ENCODE peak calls at places on chromosomes 16 and 17, in six cellular contexts. One of them, this sample, is unnamed.

GRCh38 chr17:44787271-44787940 is 28.6 kb downstream of the ADAM11 start:
- DNase-seq in K562: no peak
- DNase-seq in H1: no peak
- DNase-seq in HL-60: no peak
- DNase-seq in SK-N-SH: no peak
- DNase-seq in HepG2: no peak
- DNase-seq in this sample: no peak

GRCh38 chr16:77974883-77975282 is 47.5 kb upstream of the CLEC3A start:
- DNase-seq in HL-60: no peak
- DNase-seq in K562: peak; percentile 18
- DNase-seq in HepG2: no peak
- DNase-seq in H1: peak; percentile 68
- DNase-seq in SK-N-SH: no peak
- DNase-seq in this sample: no peak

GRCh38 chr16:46801428-46802049 is 29.4 kb downstream of the C16orf87 start:
- DNase-seq in HepG2: peak; percentile 43
- DNase-seq in H1: no peak
- DNase-seq in HL-60: no peak
- DNase-seq in SK-N-SH: peak; percentile 44
- DNase-seq in K562: no peak
- DNase-seq in this sample: no peak

GRCh38 chr16:79037429-79038373 is 562.8 kb downstream of the MAF start:
- DNase-seq in SK-N-SH: no peak
- DNase-seq in K562: no peak
- DNase-seq in HepG2: peak; percentile 44
- DNase-seq in HL-60: no peak
- DNase-seq in H1: no peak
- DNase-seq in this sample: no peak

GRCh38 chr17:37558299-37558698 is 50.9 kb downstream of the SYNRG start:
- DNase-seq in H1: no peak
- DNase-seq in K562: no peak
- DNase-seq in HepG2: no peak
- DNase-seq in SK-N-SH: no peak
- DNase-seq in HL-60: no peak
- DNase-seq in this sample: no peak

GRCh38 chr16:53754938-53755910 is 51.3 kb downstream of the FTO start:
- DNase-seq in HL-60: no peak
- DNase-seq in HepG2: no peak
- DNase-seq in K562: no peak
- DNase-seq in H1: no peak
- DNase-seq in SK-N-SH: no peak
- DNase-seq in this sample: no peak

GRCh38 chr17:58492238-58493121 is 4.3 kb upstream of the HSF5 start:
- DNase-seq in H1: peak; percentile 6
- DNase-seq in HL-60: no peak
- DNase-seq in K562: peak; percentile 87
- DNase-seq in SK-N-SH: no peak
- DNase-seq in HepG2: no peak
- DNase-seq in this sample: no peak

GRCh38 chr17:49968380-49969133 is 433 bp upstream of the DLX4 start:
- DNase-seq in K562: peak; percentile 90
- DNase-seq in HL-60: peak; percentile 84
- DNase-seq in H1: peak; percentile 96
- DNase-seq in SK-N-SH: peak; percentile 97
- DNase-seq in HepG2: peak; percentile 54
- DNase-seq in this sample: no peak

GRCh38 chr17:57532966-57533365 is 212.1 kb downstream of the CCDC182 start:
- DNase-seq in K562: no peak
- DNase-seq in SK-N-SH: no peak
- DNase-seq in HL-60: no peak
- DNase-seq in H1: no peak
- DNase-seq in HepG2: no peak
- DNase-seq in this sample: no peak

GRCh38 chr17:21218101-21218500 is 4.1 kb upstream of the TMEM11 start:
- DNase-seq in SK-N-SH: peak; percentile 54
- DNase-seq in HL-60: no peak
- DNase-seq in H1: no peak
- DNase-seq in K562: no peak
- DNase-seq in HepG2: no peak
- DNase-seq in this sample: no peak

GRCh38 chr17:30556374-30557332 is 79.4 kb downstream of the GOSR1 start:
- DNase-seq in HL-60: no peak
- DNase-seq in HepG2: no peak
- DNase-seq in H1: peak; percentile 41
- DNase-seq in SK-N-SH: no peak
- DNase-seq in K562: no peak
- DNase-seq in this sample: no peak

GRCh38 chr17:64097196-64097936 is 32.6 kb downstream of the ERN1 start:
- DNase-seq in H1: no peak
- DNase-seq in SK-N-SH: no peak
- DNase-seq in HepG2: no peak
- DNase-seq in HL-60: no peak
- DNase-seq in K562: no peak
- DNase-seq in this sample: no peak

GRCh38 chr16:4131621-4132020 is 15.4 kb upstream of the ADCY9 start:
- DNase-seq in HepG2: no peak
- DNase-seq in SK-N-SH: no peak
- DNase-seq in HL-60: no peak
- DNase-seq in K562: no peak
- DNase-seq in H1: no peak
- DNase-seq in this sample: no peak

GRCh38 chr17:67260051-67260987 is 15.3 kb upstream of the HELZ start:
- DNase-seq in HL-60: peak; percentile 71
- DNase-seq in HepG2: peak; percentile 77
- DNase-seq in K562: no peak
- DNase-seq in H1: no peak
- DNase-seq in SK-N-SH: no peak
- DNase-seq in this sample: no peak

GRCh38 chr17:42266918-42267766 is 9.0 kb downstream of the STAT5B start:
- DNase-seq in SK-N-SH: no peak
- DNase-seq in H1: no peak
- DNase-seq in K562: peak; percentile 41
- DNase-seq in HepG2: no peak
- DNase-seq in HL-60: no peak
- DNase-seq in this sample: no peak

GRCh38 chr17:44628234-44629188 is 27.8 kb upstream of the MEIOC start:
- DNase-seq in HL-60: no peak
- DNase-seq in K562: peak; percentile 8
- DNase-seq in SK-N-SH: no peak
- DNase-seq in HepG2: peak; percentile 29
- DNase-seq in H1: peak; percentile 78
- DNase-seq in this sample: peak; percentile 46

GRCh38 chr17:61598014-61598413 is 7.0 kb upstream of the NACA2 start:
- DNase-seq in HepG2: no peak
- DNase-seq in HL-60: no peak
- DNase-seq in SK-N-SH: no peak
- DNase-seq in H1: no peak
- DNase-seq in K562: no peak
- DNase-seq in this sample: no peak

GRCh38 chr17:4591529-4591928 is 7.2 kb downstream of the SMTNL2 start:
- DNase-seq in K562: no peak
- DNase-seq in H1: no peak
- DNase-seq in SK-N-SH: peak; percentile 51
- DNase-seq in HepG2: no peak
- DNase-seq in HL-60: no peak
- DNase-seq in this sample: no peak

GRCh38 chr17:65155622-65156021 is 18.5 kb downstream of the RGS9 start:
- DNase-seq in SK-N-SH: no peak
- DNase-seq in HL-60: no peak
- DNase-seq in HepG2: no peak
- DNase-seq in K562: no peak
- DNase-seq in H1: no peak
- DNase-seq in this sample: no peak

GRCh38 chr17:35011671-35012216 is 31.4 kb downstream of the LIG3 start:
- DNase-seq in H1: no peak
- DNase-seq in SK-N-SH: no peak
- DNase-seq in K562: no peak
- DNase-seq in HepG2: no peak
- DNase-seq in HL-60: no peak
- DNase-seq in this sample: no peak

GRCh38 chr16:3096362-3096761 is 2.7 kb downstream of the ZSCAN10 start:
- DNase-seq in HepG2: no peak
- DNase-seq in H1: no peak
- DNase-seq in HL-60: no peak
- DNase-seq in SK-N-SH: no peak
- DNase-seq in K562: no peak
- DNase-seq in this sample: no peak

GRCh38 chr16:4936181-4936990 is 562 bp downstream of the PPL start:
- DNase-seq in H1: peak; percentile 80
- DNase-seq in K562: peak; percentile 72
- DNase-seq in HL-60: no peak
- DNase-seq in HepG2: no peak
- DNase-seq in SK-N-SH: peak; percentile 75
- DNase-seq in this sample: no peak

GRCh38 chr17:38598536-38598935 is 7.2 kb downstream of the SRCIN1 start:
- DNase-seq in K562: peak; percentile 89
- DNase-seq in SK-N-SH: peak; percentile 86
- DNase-seq in HL-60: peak; percentile 70
- DNase-seq in H1: peak; percentile 93
- DNase-seq in HepG2: peak; percentile 82
- DNase-seq in this sample: no peak

GRCh38 chr16:49491736-49492089 is 118.1 kb downstream of the C16orf78 start:
- DNase-seq in SK-N-SH: no peak
- DNase-seq in H1: no peak
- DNase-seq in K562: no peak
- DNase-seq in HL-60: no peak
- DNase-seq in HepG2: no peak
- DNase-seq in this sample: no peak

GRCh38 chr17:29038511-29039300 is 4.2 kb upstream of the PIPOX start:
- DNase-seq in K562: no peak
- DNase-seq in HL-60: no peak
- DNase-seq in SK-N-SH: peak; percentile 41
- DNase-seq in H1: no peak
- DNase-seq in HepG2: no peak
- DNase-seq in this sample: no peak

DNA sequence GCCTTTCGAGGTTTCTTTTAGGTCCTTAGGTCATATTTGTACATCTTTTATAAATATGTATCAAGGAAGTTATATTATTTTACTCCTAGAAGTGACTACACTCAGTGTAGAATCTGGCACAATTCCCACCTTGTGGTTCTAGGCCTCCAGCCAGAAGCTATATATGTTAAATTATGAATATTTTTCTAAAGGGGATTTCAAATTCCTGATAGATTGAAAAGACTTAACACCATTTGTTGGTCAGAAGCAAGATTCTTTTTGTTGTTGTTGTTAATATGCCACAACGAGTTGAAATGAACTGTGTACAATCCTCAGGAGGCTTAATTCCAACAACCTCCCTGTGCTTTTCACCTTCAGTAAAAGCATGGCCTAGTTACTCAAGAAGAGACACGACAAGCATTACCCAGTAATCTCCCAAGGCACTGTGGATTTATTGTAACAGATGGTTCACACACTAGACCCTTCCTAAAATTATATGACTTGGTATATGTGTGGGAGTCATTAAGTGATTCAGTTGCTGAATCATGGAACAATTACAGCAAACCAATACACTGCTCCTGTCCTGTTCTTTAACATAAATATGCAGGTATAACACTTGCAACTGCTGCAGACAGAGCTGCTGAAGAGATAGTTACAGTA is 964.3 kb upstream of the GOT2 start:
- DNase-seq in SK-N-SH: no peak
- DNase-seq in H1: no peak
- DNase-seq in HL-60: no peak
- DNase-seq in K562: no peak
- DNase-seq in HepG2: no peak
- DNase-seq in this sample: no peak
- TF ChIP-seq GABPA in SK-N-SH: no peak
- TF ChIP-seq GABPA in H1: no peak
- TF ChIP-seq GABPA in HL-60: no peak
- TF ChIP-seq GABPA in K562: no peak
- TF ChIP-seq GABPA in HepG2: no peak
- TF ChIP-seq GABPA in this sample: no peak

GRCh38 chr16:73949574-73950348 is 346.9 kb upstream of the PSMD7 start:
- DNase-seq in SK-N-SH: no peak
- DNase-seq in HepG2: no peak
- DNase-seq in K562: no peak
- DNase-seq in H1: no peak
- DNase-seq in HL-60: no peak
- DNase-seq in this sample: no peak
- TF ChIP-seq GABPA in SK-N-SH: no peak
- TF ChIP-seq GABPA in HepG2: no peak
- TF ChIP-seq GABPA in K562: no peak
- TF ChIP-seq GABPA in H1: no peak
- TF ChIP-seq GABPA in HL-60: no peak
- TF ChIP-seq GABPA in this sample: no peak

GRCh38 chr17:976316-976715 is 3.3 kb downstream of the NXN start:
- DNase-seq in K562: no peak
- DNase-seq in SK-N-SH: no peak
- DNase-seq in HL-60: no peak
- DNase-seq in HepG2: no peak
- DNase-seq in H1: no peak
- DNase-seq in this sample: no peak

GRCh38 chr17:978110-979093 is 1.2 kb downstream of the NXN start:
- DNase-seq in HL-60: no peak
- DNase-seq in H1: peak; percentile 61
- DNase-seq in SK-N-SH: peak; percentile 69
- DNase-seq in K562: peak; percentile 12
- DNase-seq in HepG2: no peak
- DNase-seq in this sample: no peak

GRCh38 chr17:975321-975982 is 4.1 kb downstream of the NXN start:
- DNase-seq in H1: no peak
- DNase-seq in HL-60: no peak
- DNase-seq in HepG2: no peak
- DNase-seq in SK-N-SH: peak; percentile 28
- DNase-seq in K562: no peak
- DNase-seq in this sample: no peak

GRCh38 chr17:979211-979538 is 401 bp downstream of the NXN start:
- DNase-seq in SK-N-SH: no peak
- DNase-seq in K562: no peak
- DNase-seq in HepG2: no peak
- DNase-seq in H1: no peak
- DNase-seq in HL-60: no peak
- DNase-seq in this sample: no peak

GRCh38 chr17:977163-977562 is 2.4 kb downstream of the NXN start:
- DNase-seq in K562: no peak
- DNase-seq in H1: no peak
- DNase-seq in HepG2: no peak
- DNase-seq in HL-60: no peak
- DNase-seq in SK-N-SH: no peak
- DNase-seq in this sample: no peak
- TF ChIP-seq GABPA in K562: no peak
- TF ChIP-seq GABPA in H1: no peak
- TF ChIP-seq GABPA in HepG2: no peak
- TF ChIP-seq GABPA in HL-60: no peak
- TF ChIP-seq GABPA in SK-N-SH: no peak
- TF ChIP-seq GABPA in this sample: no peak

GRCh38 chr17:20109121-20109520 is 100.0 kb downstream of the SPECC1 start:
- DNase-seq in HepG2: no peak
- DNase-seq in H1: no peak
- DNase-seq in HL-60: no peak
- DNase-seq in SK-N-SH: no peak
- DNase-seq in K562: no peak
- DNase-seq in this sample: no peak
- TF ChIP-seq GABPA in HepG2: no peak
- TF ChIP-seq GABPA in H1: no peak
- TF ChIP-seq GABPA in HL-60: no peak
- TF ChIP-seq GABPA in SK-N-SH: no peak
- TF ChIP-seq GABPA in K562: no peak
- TF ChIP-seq GABPA in this sample: no peak

GRCh38 chr17:39962642-39963220 is at the start of gene GSDMA:
- DNase-seq in H1: no peak
- DNase-seq in K562: no peak
- DNase-seq in HepG2: no peak
- DNase-seq in SK-N-SH: no peak
- DNase-seq in HL-60: no peak
- DNase-seq in this sample: no peak
- TF ChIP-seq GABPA in H1: no peak
- TF ChIP-seq GABPA in K562: no peak
- TF ChIP-seq GABPA in HepG2: no peak
- TF ChIP-seq GABPA in SK-N-SH: no peak
- TF ChIP-seq GABPA in HL-60: no peak
- TF ChIP-seq GABPA in this sample: no peak

This sample was measured in GM12878.